ENCODE peak calls at places on chromosomes 2 and 18, in nine cellular contexts. S, B, E, R, M, G, Z, A and J are unnamed samples.

GRCh38 chr2:44692821-44693220 is 248.7 kb upstream of the SIX3 start:
- DNase-seq in A (no peak), E (no peak), S (peak; percentile 30), M (no peak), G (no peak), R (no peak), Z (no peak), B (no peak), J (no peak)

GRCh38 chr18:77651441-77651840 is 401.8 kb downstream of the GALR1 start:
- DNase-seq in Z (no peak), M (no peak), E (no peak), A (no peak), B (no peak), S (no peak), R (no peak), G (no peak), J (no peak)

GRCh38 chr2:105405291-105405690 is 6.4 kb upstream of the FHL2 start:
- DNase-seq in B (no peak), G (no peak), M (no peak), R (peak; percentile 75), Z (no peak), S (peak; percentile 55), E (peak; percentile 61), A (no peak), J (no peak)

GRCh38 chr2:124805060-124805459 is 780.0 kb downstream of the CNTNAP5 start:
- DNase-seq in M (no peak), R (no peak), S (no peak), G (no peak), E (no peak), Z (no peak), B (no peak), A (no peak), J (no peak)

GRCh38 chr2:34242741-34243123 is 643.6 kb upstream of the FAM98A start:
- DNase-seq in A (no peak), M (no peak), G (no peak), S (no peak), Z (no peak), E (peak; percentile 69), R (no peak), B (peak; percentile 2), J (no peak)

GRCh38 chr2:120599064-120599463 is 136.6 kb upstream of the GLI2 start:
- DNase-seq in Z (peak; percentile 7), A (no peak), R (no peak), S (no peak), G (no peak), M (peak; percentile 4), B (no peak), E (peak; percentile 53), J (no peak)

GRCh38 chr18:37270046-37270665 is 295.4 kb downstream of the CELF4 start:
- DNase-seq in B (no peak), E (peak; percentile 92), S (peak; percentile 48), R (peak; percentile 31), M (peak; percentile 42), A (peak; percentile 89), G (no peak), Z (no peak), J (no peak)

GRCh38 chr2:66665124-66665984 is 230.4 kb downstream of the MEIS1 start:
- DNase-seq in S (peak; percentile 43), G (no peak), M (no peak), A (no peak), Z (no peak), E (no peak), R (peak; percentile 25), B (no peak), J (no peak)

GRCh38 chr18:5542393-5543035 is 1.3 kb downstream of the EPB41L3 start:
- DNase-seq in M (no peak), S (peak; percentile 63), G (no peak), Z (peak; percentile 51), B (no peak), A (peak; percentile 60), R (peak; percentile 27), E (peak; percentile 78), J (no peak)